ENCODE peak calls at places on chromosomes 4 and X, in five cellular contexts. R is spleen, D is prostate gland, Y is Panc1, U is transverse colon. W is an unnamed sample.

GRCh38 chr4:1035510-1035909 is 24.1 kb downstream of the FGFRL1 start:
- DNase-seq in R (no peak), D (peak), Y (no peak), U (peak), W (peak)

GRCh38 chr4:69610484-69610883 is 29.0 kb downstream of the UGT2A2 start:
- DNase-seq in R (no peak), D (no peak), Y (no peak), U (no peak), W (no peak)

GRCh38 chr4:41655177-41655576 is 93.3 kb downstream of the PHOX2B start:
- DNase-seq in R (no peak), D (no peak), Y (no peak), U (no peak), W (no peak)

GRCh38 chr4:185256444-185256843 is 47.0 kb downstream of the SNX25 start:
- DNase-seq in R (no peak), D (no peak), Y (no peak), U (no peak), W (no peak)

GRCh38 chr4:184805462-184806245 is 20.1 kb downstream of the ACSL1 start:
- DNase-seq in R (peak), D (peak), Y (no peak), U (peak), W (peak)

GRCh38 chr4:6268650-6269399 is 825 bp upstream of the WFS1 start:
- DNase-seq in R (peak), D (no peak), Y (no peak), U (no peak), W (no peak)

GRCh38 chr4:141896687-141897086 is 260.3 kb downstream of the IL15 start:
- DNase-seq in R (no peak), D (no peak), Y (no peak), U (no peak), W (no peak)

GRCh38 chrX:68942141-68942540 is 113.3 kb downstream of the EFNB1 start:
- DNase-seq in R (peak), D (peak), Y (no peak), U (peak), W (peak)

GRCh38 chr4:85488416-85488815 is 13.5 kb downstream of the ARHGAP24 start:
- DNase-seq in R (no peak), D (no peak), Y (no peak), U (no peak), W (no peak)

GRCh38 chr4:69832326-69833030 is 27.5 kb downstream of the SULT1E1 start:
- DNase-seq in R (no peak), D (no peak), Y (no peak), U (peak), W (peak)

GRCh38 chr4:185566972-185567749 is 31.9 kb upstream of the PDLIM3 start:
- DNase-seq in R (no peak), D (peak), Y (no peak), U (no peak), W (no peak)

GRCh38 chrX:105876658-105877057 is 54.3 kb downstream of the NRK start:
- DNase-seq in R (no peak), D (no peak), Y (no peak), U (no peak), W (no peak)

GRCh38 chr4:89410687-89411086 is 103.1 kb upstream of the GPRIN3 start:
- DNase-seq in R (no peak), D (no peak), Y (no peak), U (no peak), W (no peak)

GRCh38 chrX:9942086-9942485 is 25.1 kb upstream of the CLDN34 start:
- DNase-seq in R (no peak), D (no peak), Y (no peak), U (peak), W (no peak)

GRCh38 chr4:121041307-121042090 is 30.8 kb downstream of the NDNF start:
- DNase-seq in R (no peak), D (no peak), Y (no peak), U (no peak), W (no peak)

GRCh38 chrX:39204945-39205344 is 403.7 kb downstream of the MID1IP1 start:
- DNase-seq in R (no peak), D (no peak), Y (no peak), U (no peak), W (no peak)

GRCh38 chr4:6336166-6336565 is 66.5 kb downstream of the WFS1 start:
- DNase-seq in R (peak), D (no peak), Y (no peak), U (no peak), W (no peak)

GRCh38 chr4:125703443-125703842 is 388.7 kb downstream of the FAT4 start:
- DNase-seq in R (no peak), D (no peak), Y (no peak), U (no peak), W (no peak)

GRCh38 chr4:176444741-176445140 is 125.0 kb downstream of the SPCS3 start:
- DNase-seq in R (no peak), D (no peak), Y (no peak), U (no peak), W (no peak)

GRCh38 chr4:128288689-128289106 is 1.1 kb upstream of the PGRMC2 start:
- DNase-seq in R (no peak), D (peak), Y (no peak), U (peak), W (peak)

GRCh38 chrX:155864655-155865054 is 16.5 kb upstream of the VAMP7 start:
- DNase-seq in R (no peak), D (no peak), Y (no peak), U (no peak), W (no peak)

GRCh38 chr4:151091047-151091446 is 8.4 kb upstream of the RPS3A start:
- DNase-seq in R (no peak), D (no peak), Y (no peak), U (no peak), W (no peak)

GRCh38 chr4:38989487-38989886 is 42.7 kb downstream of the TMEM156 start:
- DNase-seq in R (no peak), D (no peak), Y (no peak), U (no peak), W (no peak)

GRCh38 chrX:44945736-44946135 is 72.7 kb downstream of the KDM6A start:
- DNase-seq in R (no peak), D (no peak), Y (no peak), U (no peak), W (no peak)

GRCh38 chr4:86496094-86497060 is 97.7 kb upstream of the PTPN13 start:
- DNase-seq in R (no peak), D (peak), Y (no peak), U (peak), W (peak)

GRCh38 chr4:186904104-186904503 is 180.4 kb upstream of the FAT1 start:
- DNase-seq in R (no peak), D (no peak), Y (no peak), U (no peak), W (no peak)

GRCh38 chr4:15234585-15235126 is 193.2 kb upstream of the C1QTNF7 start:
- DNase-seq in R (no peak), D (no peak), Y (no peak), U (no peak), W (no peak)
- TF ChIP-seq POLR2AphosphoS5 in R (no peak), D (no peak), Y (no peak), U (no peak), W (no peak)

DNA sequence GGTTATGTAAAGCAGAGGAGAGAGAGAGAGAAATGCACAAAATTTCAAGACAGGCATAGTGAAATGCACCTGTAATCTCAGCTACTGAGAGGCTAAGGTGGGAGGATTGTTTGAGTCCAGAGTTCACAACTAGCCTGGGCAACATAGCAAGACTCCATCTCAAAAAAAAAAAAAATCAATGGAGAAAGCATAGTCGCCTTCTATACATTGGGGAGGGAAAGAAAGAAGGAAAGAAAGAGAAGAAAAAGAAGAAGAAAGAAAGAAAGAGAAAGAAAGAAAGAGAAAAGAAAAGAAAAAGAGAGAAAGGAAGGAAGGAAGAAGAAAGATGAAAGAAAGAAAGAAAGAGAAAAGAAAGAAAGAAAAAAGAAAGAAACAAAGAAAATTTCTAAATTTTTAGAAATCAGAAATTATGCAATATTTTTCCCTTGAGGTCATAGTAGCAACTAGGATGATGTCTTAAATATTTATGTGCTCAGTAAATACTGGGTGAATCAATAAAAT is 53.4 kb downstream of the DKK2 start:
- DNase-seq in R (no peak), D (no peak), Y (no peak), U (no peak), W (no peak)
- TF ChIP-seq POLR2AphosphoS5 in R (no peak), D (no peak), Y (no peak), U (no peak), W (no peak)

DNA sequence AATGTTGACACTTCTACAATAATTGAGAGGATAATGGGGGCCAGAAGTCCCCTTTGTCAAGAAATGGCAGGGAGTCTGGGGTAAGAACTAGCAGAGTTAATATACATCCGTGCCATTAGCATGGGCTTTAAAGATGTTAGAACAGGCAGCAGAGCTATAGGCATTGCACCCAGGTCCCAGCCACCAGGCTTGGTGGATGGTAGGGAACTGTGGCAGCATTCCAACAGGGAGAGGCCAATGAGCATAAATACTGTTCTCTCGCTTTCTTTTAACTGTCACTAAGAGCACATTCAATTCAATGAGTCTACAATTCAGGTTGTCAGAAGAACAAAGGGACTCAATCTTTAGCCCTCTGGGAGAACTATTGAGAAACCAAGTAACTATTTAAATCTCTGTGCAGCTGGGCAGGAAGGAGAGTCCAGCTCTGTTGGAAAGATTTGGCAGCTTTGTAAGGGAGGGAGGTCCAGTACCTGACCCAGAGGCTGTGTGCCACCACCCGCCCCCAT is 165.6 kb downstream of the CHIC1 start:
- DNase-seq in R (no peak), D (no peak), Y (no peak), U (no peak), W (no peak)
- TF ChIP-seq POLR2AphosphoS5 in R (no peak), D (no peak), Y (no peak), U (no peak), W (no peak)

GRCh38 chr4:20431422-20432014 is 179.8 kb downstream of the SLIT2 start:
- DNase-seq in R (no peak), D (no peak), Y (no peak), U (no peak), W (no peak)

GRCh38 chr4:20428410-20429160 is 176.9 kb downstream of the SLIT2 start:
- DNase-seq in R (no peak), D (no peak), Y (no peak), U (no peak), W (no peak)

GRCh38 chr4:20433101-20433705 is 181.5 kb downstream of the SLIT2 start:
- DNase-seq in R (no peak), D (no peak), Y (no peak), U (no peak), W (no peak)

GRCh38 chr4:20430555-20430954 is 178.8 kb downstream of the SLIT2 start:
- DNase-seq in R (no peak), D (no peak), Y (no peak), U (peak), W (no peak)

GRCh38 chr4:20432098-20432497 is 180.4 kb downstream of the SLIT2 start:
- DNase-seq in R (no peak), D (no peak), Y (no peak), U (no peak), W (no peak)
- TF ChIP-seq POLR2AphosphoS5 in R (no peak), D (no peak), Y (no peak), U (no peak), W (no peak)

DNA sequence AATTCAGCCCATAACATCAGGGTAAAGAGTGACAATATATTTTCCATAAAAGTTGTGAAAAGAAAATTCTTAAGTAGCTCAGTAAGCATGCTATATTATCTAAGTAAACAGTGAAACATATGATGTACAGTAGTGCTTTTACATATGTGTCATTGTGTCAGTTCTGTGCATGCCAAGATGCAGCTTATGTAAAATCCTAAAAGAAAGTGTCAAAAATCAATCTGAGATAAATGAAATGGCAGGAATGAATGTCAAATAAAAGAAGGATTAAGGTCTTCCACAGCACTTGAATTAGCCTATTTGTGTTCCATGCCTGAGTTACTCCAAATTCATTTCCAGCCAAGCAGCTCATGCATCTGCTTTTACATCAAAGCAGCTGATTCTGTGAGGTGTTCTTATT is 452.7 kb upstream of the HS3ST1 start:
- DNase-seq in R (no peak), D (no peak), Y (no peak), U (no peak), W (no peak)
- TF ChIP-seq POLR2AphosphoS5 in R (no peak), D (no peak), Y (no peak), U (no peak), W (no peak)

GRCh38 chr4:63379750-63380522 is 1029.3 kb downstream of the TECRL start:
- DNase-seq in R (peak), D (no peak), Y (no peak), U (no peak), W (no peak)
- TF ChIP-seq POLR2AphosphoS5 in R (no peak), D (no peak), Y (no peak), U (no peak), W (no peak)

GRCh38 chr4:139265654-139266053 is 14.4 kb downstream of the MGARP start:
- DNase-seq in R (no peak), D (no peak), Y (no peak), U (no peak), W (no peak)

GRCh38 chr4:139267301-139267700 is 12.7 kb downstream of the MGARP start:
- DNase-seq in R (no peak), D (no peak), Y (no peak), U (no peak), W (no peak)

GRCh38 chr4:139266208-139266582 is 13.8 kb downstream of the MGARP start:
- DNase-seq in R (no peak), D (no peak), Y (no peak), U (no peak), W (no peak)

GRCh38 chr4:139266583-139267257 is 13.3 kb downstream of the MGARP start:
- DNase-seq in R (peak), D (no peak), Y (no peak), U (peak), W (peak)
- TF ChIP-seq POLR2AphosphoS5 in R (peak), D (no peak), Y (no peak), U (peak), W (no peak)

GRCh38 chr4:111689731-111690130 is 455.5 kb upstream of the FAM241A start:
- DNase-seq in R (no peak), D (no peak), Y (no peak), U (no peak), W (no peak)

GRCh38 chr4:111685205-111685604 is 460.0 kb upstream of the FAM241A start:
- DNase-seq in R (no peak), D (no peak), Y (no peak), U (no peak), W (no peak)

GRCh38 chr4:111693754-111694153 is 451.5 kb upstream of the FAM241A start:
- DNase-seq in R (no peak), D (no peak), Y (no peak), U (no peak), W (no peak)

GRCh38 chr4:111689214-111689613 is 456.0 kb upstream of the FAM241A start:
- DNase-seq in R (no peak), D (peak), Y (no peak), U (no peak), W (no peak)
- TF ChIP-seq POLR2AphosphoS5 in R (no peak), D (peak), Y (no peak), U (peak), W (peak)

DNA sequence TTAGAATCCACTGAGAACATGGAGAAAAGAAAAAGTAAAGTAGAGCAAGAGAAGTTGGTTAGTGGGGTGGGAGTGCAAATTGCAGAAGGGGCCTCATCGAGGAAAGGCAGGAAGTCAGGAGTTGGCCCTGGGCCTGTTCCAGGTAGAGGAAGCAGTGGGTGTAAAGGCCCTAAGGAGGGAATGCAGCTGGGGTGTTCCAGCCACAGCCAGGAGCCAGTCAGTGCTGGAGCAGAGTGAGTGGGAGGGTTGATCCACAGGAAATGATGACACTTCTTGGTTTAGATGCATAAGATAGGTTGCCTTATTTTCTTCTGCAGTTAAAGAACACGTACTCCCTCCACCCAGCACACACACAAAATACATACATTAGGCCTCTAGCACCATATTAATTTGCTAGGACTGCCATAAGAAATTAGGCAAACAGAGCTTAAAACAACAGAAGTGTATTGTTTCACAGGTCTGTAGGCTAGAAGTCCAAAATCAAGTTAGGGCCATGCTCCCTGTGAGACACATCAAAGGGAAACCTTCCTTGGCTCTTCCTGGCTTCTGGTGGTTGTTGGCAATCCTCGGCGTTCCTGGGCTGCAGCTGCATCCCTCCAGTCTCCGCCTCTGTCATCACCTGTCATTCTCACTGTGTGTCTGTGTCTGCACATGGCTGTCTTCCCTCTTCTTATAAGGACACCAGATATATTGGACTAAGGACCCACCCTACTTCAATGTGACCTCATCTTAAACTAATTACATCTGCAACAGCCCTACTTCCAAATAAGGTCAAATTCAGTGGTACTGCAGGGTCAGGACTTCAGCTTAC is 205.9 kb downstream of the AASDH start:
- DNase-seq in R (no peak), D (no peak), Y (no peak), U (no peak), W (no peak)
- TF ChIP-seq POLR2AphosphoS5 in R (no peak), D (no peak), Y (no peak), U (no peak), W (no peak)